ENCODE peak calls at places on chromosomes 2 and 18, in four cellular contexts. One of them, this sample, is unnamed. For H3K27me3 and H3K4me1, the result is how much of the 10 kb centered on the place peaks cover.

GRCh38 chr2:53234548-53234903 is 533.1 kb upstream of the CHAC2 start:
- DNase-seq in psoas muscle: no peak
- DNase-seq in fibroblast of lung: peak
- DNase-seq in H9: peak
- DNase-seq in this sample: no peak

GRCh38 chr2:199929257-199929656 is 18.2 kb downstream of the C2orf69 start:
- DNase-seq in fibroblast of lung: no peak
- DNase-seq in psoas muscle: no peak
- DNase-seq in H9: no peak
- DNase-seq in this sample: no peak

GRCh38 chr2:240432820-240433801 is 2.4 kb upstream of the GPC1 start:
- DNase-seq in H9: peak
- DNase-seq in fibroblast of lung: no peak
- DNase-seq in psoas muscle: peak
- DNase-seq in this sample: peak

GRCh38 chr2:127032601-127033000 is 74.4 kb downstream of the BIN1 start:
- DNase-seq in H9: no peak
- DNase-seq in fibroblast of lung: peak
- DNase-seq in psoas muscle: no peak
- DNase-seq in this sample: no peak

GRCh38 chr2:227623225-227623624 is 5.9 kb downstream of the SCYGR4 start:
- DNase-seq in H9: no peak
- DNase-seq in psoas muscle: no peak
- DNase-seq in fibroblast of lung: peak
- DNase-seq in this sample: no peak

GRCh38 chr2:141889788-141890187 is 241.0 kb downstream of the LRP1B start:
- DNase-seq in psoas muscle: no peak
- DNase-seq in H9: no peak
- DNase-seq in fibroblast of lung: no peak
- DNase-seq in this sample: no peak

GRCh38 chr2:113208995-113209868 is 35.5 kb downstream of the PSD4 start:
- DNase-seq in fibroblast of lung: peak
- DNase-seq in H9: no peak
- DNase-seq in psoas muscle: no peak
- DNase-seq in this sample: peak

GRCh38 chr2:27914046-27914792 is 23.7 kb downstream of the BABAM2 start:
- DNase-seq in fibroblast of lung: no peak
- DNase-seq in H9: no peak
- DNase-seq in psoas muscle: no peak
- DNase-seq in this sample: no peak

GRCh38 chr2:208426414-208426813 is 19.8 kb downstream of the PTH2R start:
- DNase-seq in H9: no peak
- DNase-seq in psoas muscle: no peak
- DNase-seq in fibroblast of lung: no peak
- DNase-seq in this sample: no peak

GRCh38 chr18:75052475-75052874 is 156.5 kb downstream of the PTGR3 start:
- DNase-seq in H9: no peak
- DNase-seq in psoas muscle: no peak
- DNase-seq in fibroblast of lung: no peak
- DNase-seq in this sample: no peak

GRCh38 chr2:241702405-241703127 is 727 bp downstream of the ING5 start:
- DNase-seq in H9: peak
- DNase-seq in psoas muscle: peak
- DNase-seq in fibroblast of lung: peak
- DNase-seq in this sample: peak

GRCh38 chr2:118661184-118661583 is 186.3 kb downstream of the EN1 start:
- DNase-seq in H9: peak
- DNase-seq in psoas muscle: no peak
- DNase-seq in fibroblast of lung: no peak
- DNase-seq in this sample: no peak

GRCh38 chr2:118732432-118732831 is 115.0 kb downstream of the EN1 start:
- DNase-seq in fibroblast of lung: peak
- DNase-seq in psoas muscle: no peak
- DNase-seq in H9: no peak
- DNase-seq in this sample: no peak

DNA sequence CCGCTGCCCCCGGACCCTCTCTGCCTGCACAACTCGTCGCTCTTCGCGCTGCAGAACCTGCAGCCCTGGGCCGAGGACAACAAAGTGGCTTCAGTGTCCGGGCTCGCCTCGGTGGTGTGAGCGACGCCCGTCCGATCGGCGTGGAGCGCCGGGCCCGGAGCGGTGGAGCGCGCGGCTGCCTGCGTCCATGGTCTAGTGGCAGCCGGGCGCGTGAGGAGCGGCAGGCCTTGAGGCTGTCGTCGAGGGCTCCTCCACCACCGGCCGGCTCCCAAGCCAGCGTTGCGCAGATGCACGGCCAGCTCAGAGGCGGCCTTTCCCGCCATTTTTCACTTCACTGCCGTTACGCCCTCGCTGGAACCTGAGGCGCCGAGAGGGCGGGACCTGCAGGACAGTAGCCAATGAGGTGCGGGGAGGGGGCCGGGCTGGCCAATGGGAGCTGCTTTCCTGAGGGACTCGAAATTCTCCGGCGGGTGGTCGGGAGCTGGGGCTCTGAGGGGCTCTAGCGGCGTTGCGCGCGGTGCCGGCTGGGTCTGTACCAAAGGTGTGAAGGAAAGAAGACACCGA is 1.9 kb downstream of the TLX2 start:
- DNase-seq in fibroblast of lung: no peak
- DNase-seq in psoas muscle: peak
- DNase-seq in H9: peak
- DNase-seq in this sample: peak
- H3K27me3 ChIP-seq in fibroblast of lung: half or more
- H3K27me3 ChIP-seq in psoas muscle: under half
- H3K27me3 ChIP-seq in H9: half or more
- H3K27me3 ChIP-seq in this sample: half or more

DNA sequence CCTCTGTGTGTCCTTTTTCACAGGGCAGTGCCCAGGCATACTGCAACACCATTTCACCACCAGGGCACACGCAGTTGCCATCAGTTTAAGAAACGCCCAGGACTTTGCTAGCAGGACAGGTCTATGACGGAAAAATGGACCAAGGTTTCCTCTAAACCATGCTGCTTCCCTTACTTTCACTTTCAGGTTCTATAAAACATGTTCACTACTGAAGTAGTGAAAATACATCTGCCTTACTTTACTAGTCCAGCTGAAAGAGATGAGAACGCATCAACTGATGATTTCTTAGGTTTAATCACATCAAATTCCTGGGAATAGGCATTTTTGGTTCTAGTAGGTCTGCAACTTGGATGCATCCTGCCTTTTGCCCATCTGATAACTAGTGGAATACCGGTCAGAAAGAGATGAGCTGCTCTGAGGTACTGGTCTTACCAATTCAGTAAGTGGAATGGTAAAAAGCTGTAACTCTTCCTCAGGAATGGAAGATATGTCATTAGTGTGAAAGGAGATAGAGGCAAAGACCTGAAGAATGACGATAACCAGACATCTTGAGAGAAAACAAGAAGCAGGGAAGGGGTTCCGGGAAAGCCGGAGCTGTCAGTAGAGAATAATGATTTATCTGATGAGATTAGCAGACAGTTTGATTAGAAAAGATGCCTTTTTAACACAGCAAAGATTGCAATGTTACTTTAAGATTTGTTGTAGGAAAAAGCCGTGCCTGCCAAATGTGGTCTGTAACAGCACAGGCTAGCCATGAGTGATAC is 110.3 kb downstream of the TCF4 start:
- DNase-seq in H9: no peak
- DNase-seq in psoas muscle: peak
- DNase-seq in fibroblast of lung: peak
- DNase-seq in this sample: no peak
- TF ChIP-seq CTCF in H9: peak
- TF ChIP-seq CTCF in psoas muscle: peak
- TF ChIP-seq CTCF in fibroblast of lung: peak
- TF ChIP-seq CTCF in this sample: no peak

GRCh38 chr2:128642316-128642715 is 323.6 kb upstream of the HS6ST1 start:
- DNase-seq in fibroblast of lung: no peak
- DNase-seq in H9: peak
- DNase-seq in psoas muscle: no peak
- DNase-seq in this sample: peak
- H3K4me1 ChIP-seq in fibroblast of lung: under half
- H3K4me1 ChIP-seq in H9: under half
- H3K4me1 ChIP-seq in psoas muscle: under half
- H3K4me1 ChIP-seq in this sample: under half

GRCh38 chr2:234195516-234195915 is 145.0 kb downstream of the SPP2 start:
- DNase-seq in psoas muscle: no peak
- DNase-seq in H9: no peak
- DNase-seq in fibroblast of lung: no peak
- DNase-seq in this sample: no peak
- H3K27me3 ChIP-seq in psoas muscle: under half
- H3K27me3 ChIP-seq in H9: under half
- H3K27me3 ChIP-seq in fibroblast of lung: under half
- H3K27me3 ChIP-seq in this sample: under half

GRCh38 chr2:60565472-60565871 is 12.0 kb upstream of the BCL11A start:
- DNase-seq in H9: no peak
- DNase-seq in psoas muscle: no peak
- DNase-seq in fibroblast of lung: peak
- DNase-seq in this sample: no peak
- TF ChIP-seq CTCF in H9: peak
- TF ChIP-seq CTCF in psoas muscle: peak
- TF ChIP-seq CTCF in fibroblast of lung: no peak
- TF ChIP-seq CTCF in this sample: no peak

This sample was measured in tibial artery.